ENCODE peak calls at places on chromosomes 16 and 17, in five cellular contexts. F is BJ, G is NB4, X is HAP-1, T is hepatocyte. A is an unnamed sample.

GRCh38 chr16:49921791-49922456 is 66.0 kb upstream of the ZNF423 start:
- DNase-seq in T (peak; percentile 86), G (peak; percentile 63), F (no peak), X (peak; percentile 83), A (no peak)

GRCh38 chr17:68759343-68760140 is 158.4 kb upstream of the FAM20A start:
- DNase-seq in F (peak; percentile 56), G (peak; percentile 89), T (peak; percentile 95), X (peak; percentile 89), A (peak; percentile 73)

GRCh38 chr16:8194795-8195194 is 395.5 kb downstream of the TMEM114 start:
- DNase-seq in T (peak; percentile 17), X (peak; percentile 77), G (peak; percentile 3), F (no peak), A (no peak)

GRCh38 chr16:83356266-83356665 is 451.5 kb upstream of the HSBP1 start:
- DNase-seq in X (peak; percentile 37), G (peak; percentile 59), T (peak; percentile 86), F (no peak), A (no peak)

GRCh38 chr16:424033-424622 is 1.3 kb upstream of the RAB11FIP3 start:
- DNase-seq in X (no peak), T (peak; percentile 71), F (peak; percentile 93), G (peak; percentile 48), A (peak; percentile 88)

GRCh38 chr17:37309051-37309450 is 66.7 kb upstream of the C17orf78 start:
- DNase-seq in T (no peak), X (no peak), G (no peak), F (no peak), A (no peak)

GRCh38 chr17:17740627-17741237 is 59.5 kb downstream of the RAI1 start:
- DNase-seq in X (no peak), T (peak; percentile 59), G (no peak), F (no peak), A (no peak)

GRCh38 chr16:55832788-55833583 is at the start of gene CES1:
- DNase-seq in G (peak; percentile 95), F (no peak), T (peak; percentile 58), X (peak; percentile 43), A (no peak)

GRCh38 chr16:16037521-16037920 is 88.1 kb downstream of the ABCC1 start:
- DNase-seq in T (no peak), F (no peak), X (no peak), G (no peak), A (no peak)

GRCh38 chr17:72077326-72077960 is 43.4 kb upstream of the SOX9 start:
- DNase-seq in F (no peak), T (no peak), G (no peak), X (no peak), A (no peak)

GRCh38 chr16:81522141-81522701 is 77.6 kb downstream of the CMIP start:
- DNase-seq in T (no peak), G (no peak), F (no peak), X (no peak), A (no peak)

GRCh38 chr16:84141143-84141670 is 3.8 kb downstream of the HSDL1 start:
- DNase-seq in G (peak; percentile 35), X (peak; percentile 43), T (no peak), F (no peak), A (no peak)

GRCh38 chr16:89722392-89723278 is 1.3 kb downstream of the ZNF276 start:
- DNase-seq in X (peak; percentile 85), G (peak; percentile 88), F (no peak), T (peak; percentile 55), A (no peak)

GRCh38 chr17:42879596-42879985 is 21.0 kb upstream of the G6PC1 start:
- DNase-seq in T (no peak), F (no peak), X (no peak), G (no peak), A (no peak)

GRCh38 chr16:68466174-68466573 is 17.9 kb upstream of the SMPD3 start:
- DNase-seq in T (no peak), F (no peak), G (peak; percentile 46), X (no peak), A (no peak)
- H3K4me3 ChIP-seq in T (no peak overlapping the region), F (no peak overlapping the region), G (no peak overlapping the region), X (no peak overlapping the region), A (no peak overlapping the region)

GRCh38 chr17:19410875-19411291 is at the start of gene RNF112:
- DNase-seq in X (no peak), F (no peak), T (peak; percentile 55), G (no peak), A (no peak)
- H3K4me3 ChIP-seq in X (no peak within 1 kb of the TSS), F (no peak within 1 kb of the TSS), T (no peak within 1 kb of the TSS), G (no peak within 1 kb of the TSS), A (no peak within 1 kb of the TSS)

GRCh38 chr16:73233423-73233762 is 185.5 kb upstream of the ZFHX3 start:
- DNase-seq in G (no peak), X (no peak), T (no peak), F (no peak), A (no peak)
- H3K4me3 ChIP-seq in G (no peak overlapping the region), X (no peak overlapping the region), T (no peak overlapping the region), F (no peak overlapping the region), A (peak overlapping the region; percentile 33)

GRCh38 chr17:8490256-8491023 is 54.8 kb downstream of the NDEL1 start:
- DNase-seq in T (no peak), F (no peak), G (no peak), X (no peak), A (no peak)
- H3K4me3 ChIP-seq in T (no peak overlapping the region), F (no peak overlapping the region), G (no peak overlapping the region), X (no peak overlapping the region), A (no peak overlapping the region)

DNA sequence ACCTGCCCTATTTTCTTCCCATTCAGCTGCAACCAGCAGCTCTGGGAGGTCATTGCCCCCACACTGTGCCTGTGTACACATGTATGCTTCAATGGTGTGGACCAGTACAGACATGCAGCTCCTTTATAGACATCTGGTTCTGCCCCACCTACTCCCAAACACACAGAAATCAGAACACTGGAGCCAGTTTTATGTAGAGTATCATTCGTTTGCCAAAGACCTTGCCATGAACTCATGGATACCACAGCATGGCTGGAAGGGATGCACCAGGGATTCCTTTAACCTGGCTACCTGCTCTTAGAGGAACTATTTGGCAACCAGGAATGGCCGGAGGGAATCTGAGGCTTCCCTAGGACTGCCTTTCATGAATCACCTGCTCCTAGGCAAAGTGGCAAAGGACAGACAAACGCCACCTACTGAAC is 60.4 kb downstream of the ZFHX3 start:
- DNase-seq in G (no peak), F (no peak), X (no peak), T (no peak), A (no peak)
- H3K4me3 ChIP-seq in G (no peak overlapping the region), F (no peak overlapping the region), X (no peak overlapping the region), T (no peak overlapping the region), A (no peak overlapping the region)

A was measured in epithelial cell of proximal tubule.